ENCODE peak calls at places on chromosomes 4 and X, in eight cellular contexts. U is heart left ventricle, A is esophagus muscularis mucosa, F is cardiac muscle cell, K is pancreas, E is hepatocyte, O is transverse colon, L is spleen. Y is an unnamed sample.
A peak's percentile ranks its signal among the peaks of the same experiment; 100 is the strongest.

GRCh38 chr4:16264798-16265197 is 38.5 kb upstream of the TAPT1 start:
- DNase-seq in K (no peak), A (no peak), L (no peak), E (peak; percentile 51), O (no peak), F (peak; percentile 39), U (no peak), Y (peak; percentile 12)

GRCh38 chrX:150575415-150575814 is 7.0 kb downstream of the MTM1 start:
- DNase-seq in E (peak; percentile 16), U (no peak), L (no peak), A (no peak), F (no peak), O (peak; percentile 13), K (no peak), Y (no peak)

GRCh38 chr4:159342374-159342773 is 239.5 kb downstream of the RAPGEF2 start:
- DNase-seq in O (no peak), F (no peak), K (no peak), A (no peak), U (no peak), L (no peak), E (no peak), Y (no peak)

GRCh38 chr4:103026868-103027267 is 7.4 kb upstream of the SLC9B1 start:
- DNase-seq in O (no peak), K (no peak), L (no peak), U (no peak), A (no peak), F (no peak), E (no peak), Y (no peak)

GRCh38 chrX:149152941-149153340 is 352.2 kb downstream of the IDS start:
- DNase-seq in L (no peak), F (no peak), K (no peak), E (no peak), U (no peak), A (no peak), O (no peak), Y (no peak)

GRCh38 chr4:13536607-13537006 is 7.7 kb downstream of the NKX3-2 start:
- DNase-seq in A (peak; percentile 39), O (no peak), U (no peak), L (no peak), E (no peak), F (no peak), K (no peak), Y (no peak)

GRCh38 chrX:148504412-148504950 is 4.1 kb downstream of the AFF2 start:
- DNase-seq in K (no peak), A (no peak), L (peak; percentile 58), F (peak; percentile 21), O (no peak), U (no peak), E (no peak), Y (no peak)

GRCh38 chr4:96092151-96092705 is 252.3 kb downstream of the PDHA2 start:
- DNase-seq in E (no peak), A (no peak), U (no peak), O (no peak), K (no peak), L (no peak), F (no peak), Y (no peak)

GRCh38 chr4:64195582-64195981 is 213.7 kb downstream of the TECRL start:
- DNase-seq in K (no peak), F (no peak), L (no peak), O (no peak), E (no peak), A (no peak), U (no peak), Y (no peak)

GRCh38 chr4:141022221-141022760 is 111.0 kb downstream of the RNF150 start:
- DNase-seq in F (no peak), K (no peak), O (no peak), U (no peak), A (no peak), L (no peak), E (no peak), Y (no peak)

GRCh38 chr4:545612-546011 is 30.5 kb downstream of the TMEM271 start:
- DNase-seq in A (no peak), F (no peak), U (no peak), E (no peak), O (no peak), K (no peak), L (peak; percentile 18), Y (no peak)

GRCh38 chr4:1900087-1900433 is 28.9 kb downstream of the NSD2 start:
- DNase-seq in E (no peak), F (peak; percentile 25), L (no peak), A (no peak), U (no peak), K (no peak), O (no peak), Y (no peak)

GRCh38 chr4:52588771-52589591 is 70.1 kb downstream of the USP46 start:
- DNase-seq in F (no peak), A (peak; percentile 66), E (no peak), L (no peak), O (no peak), U (no peak), K (no peak), Y (peak; percentile 99)

GRCh38 chrX:109537324-109537665 is 651 bp downstream of the NXT2 start:
- DNase-seq in L (no peak), U (no peak), E (peak; percentile 71), O (peak; percentile 42), F (peak; percentile 65), K (peak; percentile 69), A (no peak), Y (peak; percentile 47)

DNA sequence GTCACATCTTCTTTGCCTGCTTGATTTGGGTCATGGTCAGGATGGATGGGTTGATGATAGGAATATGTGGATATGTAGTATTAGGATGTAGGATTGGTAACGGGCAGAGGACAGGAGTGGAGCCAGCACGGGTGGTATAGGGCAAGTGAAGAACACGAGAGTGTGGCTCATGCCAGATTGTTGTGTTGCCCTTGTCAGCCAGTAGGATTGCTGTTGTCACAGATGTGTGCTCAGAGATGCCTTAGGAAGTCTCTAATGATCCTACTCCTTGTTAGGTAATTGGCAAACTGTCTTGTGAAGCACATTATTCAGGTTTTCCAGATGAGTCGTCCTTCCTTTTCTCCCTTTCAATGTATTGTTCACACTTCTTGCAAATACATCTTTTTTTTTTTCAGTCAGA is 5.5 kb downstream of the ATP10D start:
- DNase-seq in E (peak; percentile 17), K (no peak), L (no peak), U (no peak), F (peak; percentile 14), A (no peak), O (no peak), Y (no peak)
- TF ChIP-seq CTCF in E (peak; percentile 13), K (no peak), L (peak; percentile 33), U (peak; percentile 61), F (peak; percentile 40), A (peak; percentile 43), O (no peak), Y (peak; percentile 70)

DNA sequence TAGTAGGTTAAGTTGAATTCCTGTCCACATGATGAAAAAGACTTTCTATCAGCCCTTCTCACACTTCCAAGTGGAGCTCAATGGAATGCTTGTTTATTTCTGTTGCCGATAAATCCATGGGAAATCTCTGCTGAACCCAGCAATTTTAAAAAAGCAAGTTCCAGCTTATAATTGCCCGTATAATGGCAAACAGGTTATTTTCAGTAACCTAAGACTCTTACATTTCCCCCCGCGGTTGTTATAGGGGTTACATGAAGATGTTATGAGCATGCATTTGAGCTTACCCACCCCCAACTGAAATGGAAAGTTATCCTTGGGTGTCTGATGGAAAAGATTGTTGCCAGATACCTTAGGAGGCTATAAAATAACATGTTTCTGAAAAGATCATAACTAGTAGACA is 136.2 kb downstream of the PALLD start:
- DNase-seq in L (no peak), U (no peak), A (no peak), K (no peak), O (no peak), E (no peak), F (no peak), Y (no peak)
- H3K27ac ChIP-seq in L (no peak overlapping the region), U (peak overlapping the region; percentile 73), A (peak overlapping the region; percentile 75), K (no peak overlapping the region), O (peak overlapping the region; percentile 84), E (peak overlapping the region; percentile 77), F (peak overlapping the region; percentile 19), Y (peak overlapping the region; percentile 69)

DNA sequence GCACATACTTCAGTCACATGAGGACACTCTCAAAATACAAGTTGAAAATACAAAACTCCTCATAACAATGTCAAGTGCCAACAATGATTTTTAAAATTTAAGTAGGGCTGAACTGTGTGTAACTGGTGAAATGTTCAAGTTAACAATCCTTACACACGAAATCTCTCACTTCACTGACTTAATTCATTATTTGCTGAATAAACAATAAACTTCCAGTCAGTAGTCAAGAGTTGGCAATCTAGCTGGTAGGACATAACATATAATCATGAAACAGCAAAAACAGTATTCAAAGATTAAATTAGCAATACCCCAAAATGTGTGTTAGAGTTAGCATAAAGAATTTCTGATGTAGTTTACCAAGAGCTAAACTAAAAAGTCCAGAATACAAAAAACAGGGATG is 1.9 kb upstream of the RAB33B start:
- DNase-seq in A (no peak), F (no peak), L (no peak), E (no peak), U (no peak), O (no peak), K (no peak), Y (no peak)
- H3K4me3 ChIP-seq in A (no peak overlapping the region), F (peak overlapping the region; percentile 93), L (no peak overlapping the region), E (peak overlapping the region; percentile 53), U (peak overlapping the region; percentile 92), O (no peak overlapping the region), K (no peak overlapping the region), Y (no peak overlapping the region)

DNA sequence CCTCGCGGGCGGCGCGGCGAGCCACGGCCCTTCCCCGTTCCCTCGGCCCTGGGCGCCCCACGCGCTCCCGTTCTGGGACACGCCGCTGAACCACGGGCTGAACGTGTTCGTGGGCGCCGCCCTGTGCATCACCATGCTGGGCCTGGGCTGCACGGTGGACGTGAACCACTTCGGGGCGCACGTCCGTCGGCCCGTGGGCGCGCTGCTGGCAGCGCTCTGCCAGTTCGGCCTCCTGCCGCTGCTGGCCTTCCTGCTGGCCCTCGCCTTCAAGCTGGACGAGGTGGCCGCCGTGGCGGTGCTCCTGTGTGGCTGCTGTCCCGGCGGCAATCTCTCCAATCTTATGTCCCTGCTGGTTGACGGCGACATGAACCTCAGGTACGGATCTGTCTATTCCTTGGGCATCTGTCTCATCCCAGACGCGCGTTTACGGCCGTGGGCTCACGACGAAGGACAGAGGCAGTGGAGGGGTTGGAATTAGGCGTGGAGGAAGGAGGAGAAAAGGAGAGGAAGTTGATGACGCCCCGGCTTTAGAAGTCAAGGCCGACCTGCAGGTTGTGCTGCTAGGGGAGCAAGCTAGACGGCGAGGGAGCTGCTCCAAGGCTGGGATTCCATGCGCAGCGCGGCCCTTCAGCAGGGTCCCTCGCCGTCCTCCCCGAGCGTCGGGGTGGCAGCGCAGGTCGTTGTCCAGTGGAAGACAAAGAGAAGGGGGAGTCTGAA is 792 bp downstream of the SLC10A4 start:
- DNase-seq in O (no peak), L (peak; percentile 72), E (peak; percentile 11), K (no peak), A (no peak), F (no peak), U (no peak), Y (no peak)
- TF ChIP-seq CTCF in O (no peak), L (no peak), E (no peak), K (no peak), A (no peak), F (no peak), U (no peak), Y (no peak)

DNA sequence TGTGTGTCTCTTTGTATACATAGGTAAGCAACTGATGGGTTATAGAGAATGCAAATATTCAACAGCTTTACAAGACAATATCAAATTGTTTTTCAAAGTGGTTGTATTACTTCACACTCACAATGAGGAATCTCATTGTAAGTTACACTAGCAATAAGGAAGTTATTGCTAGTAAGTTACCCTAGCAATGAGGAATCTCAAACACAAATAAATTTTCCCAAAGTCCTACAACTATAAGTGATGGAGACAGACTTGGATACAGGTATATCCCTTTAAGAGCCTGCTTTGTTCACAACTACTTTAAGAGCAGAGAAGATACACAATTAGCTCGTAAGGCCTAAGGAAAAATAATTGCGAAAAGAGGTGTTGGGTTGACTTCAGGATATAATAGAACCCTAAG is 28.3 kb upstream of the NWD2 start:
- DNase-seq in K (no peak), L (no peak), U (no peak), E (no peak), A (no peak), F (no peak), O (no peak), Y (no peak)
- H3K27ac ChIP-seq in K (no peak overlapping the region), L (no peak overlapping the region), U (no peak overlapping the region), E (no peak overlapping the region), A (no peak overlapping the region), F (no peak overlapping the region), O (no peak overlapping the region), Y (no peak overlapping the region)

Y was measured in brain microvascular endothelial cell.